ENCODE peak calls at places on chromosomes 6 and 20, in five cellular contexts. O is H9, X is neuronal stem cell, Q is H1, J is trophoblast cell. L is an unnamed sample.

GRCh38 chr20:33442136-33443005 is 1.2 kb downstream of the SNTA1 start:
- DNase-seq in O (no peak), X (no peak), Q (no peak), J (no peak), L (no peak)

GRCh38 chr20:45407067-45407745 is 883 bp upstream of the DBNDD2 start:
- DNase-seq in O (peak; percentile 52), X (peak; percentile 15), Q (no peak), J (no peak), L (peak; percentile 67)

GRCh38 chr6:145734486-145735355 is 599 bp downstream of the EPM2A start:
- DNase-seq in O (peak; percentile 93), X (peak; percentile 87), Q (peak; percentile 88), J (peak; percentile 95), L (peak; percentile 90)

GRCh38 chr6:128491041-128491642 is 29.3 kb downstream of the PTPRK start:
- DNase-seq in O (no peak), X (peak; percentile 55), Q (no peak), J (no peak), L (no peak)

GRCh38 chr6:116624036-116624805 is 7.9 kb downstream of the RSPH4A start:
- DNase-seq in O (no peak), X (no peak), Q (no peak), J (no peak), L (no peak)

GRCh38 chr6:154849475-154849874 is 116.3 kb downstream of the SCAF8 start:
- DNase-seq in O (no peak), X (no peak), Q (no peak), J (no peak), L (no peak)

GRCh38 chr6:147999001-147999540 is 343.6 kb upstream of the SASH1 start:
- DNase-seq in O (no peak), X (no peak), Q (no peak), J (no peak), L (no peak)

GRCh38 chr6:48110436-48111142 is 408 bp downstream of the PTCHD4 start:
- DNase-seq in O (no peak), X (no peak), Q (peak; percentile 50), J (no peak), L (no peak)

GRCh38 chr20:58293453-58293852 is 16.1 kb upstream of the RAB22A start:
- DNase-seq in O (peak; percentile 46), X (peak; percentile 29), Q (no peak), J (peak; percentile 9), L (no peak)

GRCh38 chr6:34630040-34630439 is 66.5 kb downstream of the ILRUN start:
- DNase-seq in O (no peak), X (no peak), Q (no peak), J (peak; percentile 88), L (peak; percentile 91)

GRCh38 chr6:34633256-34633655 is 63.3 kb downstream of the ILRUN start:
- DNase-seq in O (no peak), X (no peak), Q (no peak), J (no peak), L (no peak)

GRCh38 chr6:34638834-34639736 is 57.5 kb downstream of the ILRUN start:
- DNase-seq in O (no peak), X (no peak), Q (no peak), J (no peak), L (no peak)

GRCh38 chr6:34633785-34634184 is 62.8 kb downstream of the ILRUN start:
- DNase-seq in O (no peak), X (no peak), Q (no peak), J (no peak), L (no peak)
- H2BK5ac ChIP-seq in O (no peak overlapping the region), X (no peak overlapping the region), Q (no peak overlapping the region), J (no peak overlapping the region), L (no peak overlapping the region)

GRCh38 chr6:5595184-5595583 is 333.9 kb downstream of the FARS2 start:
- DNase-seq in O (no peak), X (no peak), Q (no peak), J (no peak), L (no peak)

GRCh38 chr6:5587648-5588047 is 326.3 kb downstream of the FARS2 start:
- DNase-seq in O (no peak), X (no peak), Q (no peak), J (no peak), L (no peak)

GRCh38 chr6:5592911-5593519 is 331.7 kb downstream of the FARS2 start:
- DNase-seq in O (no peak), X (no peak), Q (no peak), J (no peak), L (no peak)

DNA sequence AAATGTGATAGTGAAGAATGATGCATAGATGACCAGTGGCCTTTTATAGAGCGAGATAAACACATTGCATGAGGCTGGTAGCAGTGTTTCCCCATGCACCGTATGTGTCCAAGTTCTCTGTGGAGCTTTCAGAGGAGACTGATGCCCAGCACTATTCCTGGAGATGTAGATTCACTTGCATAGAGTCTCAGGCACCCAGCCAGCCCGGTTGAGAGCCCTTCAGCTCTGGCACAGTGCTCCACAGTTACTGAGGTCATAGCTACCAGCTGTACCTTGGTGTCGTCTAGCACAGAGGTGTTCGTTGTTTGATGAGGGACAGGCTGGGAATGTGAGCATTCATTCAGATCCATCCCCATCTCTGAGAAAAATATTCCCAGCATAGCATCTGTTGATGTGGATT is 328.9 kb downstream of the FARS2 start:
- DNase-seq in O (no peak), X (no peak), Q (no peak), J (no peak), L (no peak)
- H2BK12ac ChIP-seq in O (no peak overlapping the region), X (peak overlapping the region; percentile 19), Q (no peak overlapping the region), J (no peak overlapping the region), L (no peak overlapping the region)

GRCh38 chr6:111711989-111712388 is 106.3 kb upstream of the TRAF3IP2 start:
- DNase-seq in O (no peak), X (no peak), Q (no peak), J (no peak), L (no peak)
- H3K18ac ChIP-seq in O (no peak overlapping the region), X (no peak overlapping the region), Q (no peak overlapping the region), J (no peak overlapping the region), L (no peak overlapping the region)

GRCh38 chr6:42230320-42231034 is 12.8 kb upstream of the MRPS10 start:
- DNase-seq in O (no peak), X (no peak), Q (no peak), J (peak; percentile 34), L (no peak)

GRCh38 chr6:42229720-42230119 is 12.1 kb upstream of the MRPS10 start:
- DNase-seq in O (no peak), X (no peak), Q (no peak), J (no peak), L (no peak)

GRCh38 chr6:42236030-42236429 is 18.4 kb upstream of the MRPS10 start:
- DNase-seq in O (no peak), X (no peak), Q (no peak), J (no peak), L (no peak)

GRCh38 chr6:42228305-42228704 is 10.6 kb upstream of the MRPS10 start:
- DNase-seq in O (no peak), X (no peak), Q (no peak), J (no peak), L (no peak)

DNA sequence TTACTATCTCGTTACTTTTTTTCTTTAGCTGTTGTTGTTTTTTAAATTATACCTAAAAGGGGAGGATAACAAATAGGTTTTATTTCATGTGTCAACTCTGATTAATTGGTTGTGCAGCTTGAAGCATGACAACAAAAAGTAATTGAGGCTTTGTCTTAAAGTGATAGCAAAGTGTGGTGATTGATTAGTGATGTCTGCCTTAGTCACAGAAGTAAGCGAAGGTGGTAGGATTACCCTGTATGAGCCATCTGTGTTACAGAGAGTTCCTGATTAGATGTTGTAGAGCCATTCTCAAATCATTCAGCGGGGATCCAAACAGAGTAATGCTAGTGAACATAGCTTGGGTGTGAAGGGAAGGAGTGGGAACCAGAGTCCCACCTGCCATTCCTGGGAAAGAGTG is 14.4 kb upstream of the MRPS10 start:
- DNase-seq in O (no peak), X (no peak), Q (no peak), J (no peak), L (no peak)
- H2BK5ac ChIP-seq in O (no peak overlapping the region), X (no peak overlapping the region), Q (no peak overlapping the region), J (no peak overlapping the region), L (no peak overlapping the region)

GRCh38 chr6:89009624-89010059 is 46.2 kb upstream of the RNGTT start:
- DNase-seq in O (no peak), X (no peak), Q (no peak), J (peak; percentile 26), L (no peak)

GRCh38 chr6:89008763-89009374 is 45.5 kb upstream of the RNGTT start:
- DNase-seq in O (no peak), X (no peak), Q (no peak), J (no peak), L (no peak)

GRCh38 chr6:89011436-89011835 is 48.0 kb upstream of the RNGTT start:
- DNase-seq in O (no peak), X (no peak), Q (no peak), J (no peak), L (no peak)

GRCh38 chr6:89007209-89008001 is 44.0 kb upstream of the RNGTT start:
- DNase-seq in O (no peak), X (no peak), Q (no peak), J (no peak), L (peak; percentile 27)

GRCh38 chr6:89008299-89008698 is 44.9 kb upstream of the RNGTT start:
- DNase-seq in O (no peak), X (no peak), Q (no peak), J (no peak), L (no peak)
- H2BK12ac ChIP-seq in O (no peak overlapping the region), X (no peak overlapping the region), Q (no peak overlapping the region), J (no peak overlapping the region), L (no peak overlapping the region)

DNA sequence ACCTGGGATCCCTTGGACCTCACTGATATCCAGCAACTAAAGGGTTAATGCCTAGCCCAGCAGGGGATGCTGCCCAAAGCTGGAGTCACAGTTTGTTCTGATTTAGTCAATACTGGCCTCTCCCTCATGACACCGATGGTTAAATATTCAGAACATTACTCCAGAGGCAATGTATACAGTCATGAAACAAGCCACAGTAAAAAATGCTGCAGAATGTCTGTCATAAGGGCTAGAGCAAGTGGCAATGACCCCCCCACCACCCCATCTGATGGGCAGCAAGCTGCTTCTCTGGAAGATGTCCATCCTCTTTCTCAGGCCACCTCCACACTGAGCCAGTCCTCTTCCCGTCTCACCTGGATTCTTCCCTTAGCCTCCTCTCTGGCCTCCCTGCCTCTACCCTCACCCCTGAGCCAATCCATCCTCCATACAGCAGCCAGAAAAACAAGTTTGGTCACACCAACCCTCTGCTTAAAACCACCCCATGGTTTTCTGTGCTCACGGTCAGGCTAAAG is 99.0 kb upstream of the KCNG1 start:
- DNase-seq in O (no peak), X (no peak), Q (peak; percentile 54), J (peak; percentile 91), L (peak; percentile 36)
- H3K18ac ChIP-seq in O (no peak overlapping the region), X (no peak overlapping the region), Q (peak overlapping the region; percentile 19), J (no peak overlapping the region), L (peak overlapping the region; percentile 13)

DNA sequence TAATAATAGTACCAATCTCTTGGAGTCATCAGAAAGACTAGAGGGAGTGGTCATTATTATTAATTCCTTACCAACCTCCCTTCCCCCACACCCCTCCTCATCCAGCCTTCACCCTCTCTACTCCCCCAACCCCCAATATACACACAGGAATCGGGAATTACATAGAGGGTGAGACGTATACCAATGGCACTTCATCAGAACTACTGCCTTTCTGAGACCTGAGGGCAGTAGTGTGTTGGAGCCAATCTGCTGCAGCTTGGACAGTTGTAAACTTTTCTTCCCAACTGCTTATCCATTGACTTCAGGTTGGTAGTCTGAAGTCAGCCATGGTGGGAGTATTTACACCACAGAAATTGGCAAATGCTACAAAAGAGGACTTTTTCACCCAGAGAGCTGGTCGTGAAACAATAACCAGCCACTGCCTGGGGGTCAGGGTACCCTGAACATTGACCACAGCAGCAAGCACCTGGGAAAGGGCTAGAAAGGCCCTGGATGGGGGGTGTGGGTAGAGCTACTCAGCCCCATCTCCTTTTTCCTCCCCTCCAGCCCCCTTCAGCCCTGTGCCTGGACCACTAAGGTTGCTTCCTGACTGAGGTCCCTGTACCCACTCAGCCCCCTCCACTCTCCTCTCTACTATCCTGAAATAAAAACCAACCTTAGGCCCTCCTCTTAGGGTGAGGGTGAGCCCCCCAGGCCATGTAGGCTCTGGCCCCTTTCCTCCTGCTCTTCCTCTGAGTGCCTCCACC is 161.5 kb downstream of the MRPL14 start:
- DNase-seq in O (peak; percentile 18), X (no peak), Q (peak; percentile 38), J (no peak), L (no peak)
- H2BK5ac ChIP-seq in O (no peak overlapping the region), X (no peak overlapping the region), Q (peak overlapping the region; percentile 66), J (no peak overlapping the region), L (no peak overlapping the region)